ENCODE peak calls at places on chromosomes 2 and 18, in five cellular contexts. E is SHP77, T is NCI-H1105, Y is NCI-H345, Z is smooth muscle cell of the brain vasculature. C is an unnamed sample.

GRCh38 chr2:160257742-160258577 is 57.9 kb upstream of the ITGB6 start:
- DNase-seq in E (no peak), T (no peak), Y (no peak), Z (no peak), C (no peak)

GRCh38 chr2:20191714-20192569 is 33.0 kb downstream of the SDC1 start:
- DNase-seq in E (no peak), T (no peak), Y (no peak), Z (no peak), C (no peak)

GRCh38 chr2:235416816-235417499 is 76.9 kb upstream of the AGAP1 start:
- DNase-seq in E (no peak), T (no peak), Y (no peak), Z (peak; percentile 20), C (peak; percentile 15)

GRCh38 chr2:149219853-149220252 is 110.5 kb upstream of the LYPD6 start:
- DNase-seq in E (no peak), T (no peak), Y (peak; percentile 31), Z (no peak), C (no peak)

GRCh38 chr2:63786506-63786905 is 55.2 kb upstream of the UGP2 start:
- DNase-seq in E (no peak), T (no peak), Y (no peak), Z (no peak), C (no peak)

GRCh38 chr18:7158201-7158600 is 40.6 kb upstream of the LAMA1 start:
- DNase-seq in E (no peak), T (no peak), Y (no peak), Z (no peak), C (no peak)

GRCh38 chr18:36514778-36515177 is 217.3 kb downstream of the FHOD3 start:
- DNase-seq in E (no peak), T (no peak), Y (no peak), Z (no peak), C (peak; percentile 7)

GRCh38 chr2:205198130-205198505 is 484.2 kb upstream of the NRP2 start:
- DNase-seq in E (no peak), T (peak; percentile 6), Y (no peak), Z (no peak), C (peak; percentile 89)

GRCh38 chr2:48423376-48423775 is 106.6 kb upstream of the STON1 start:
- DNase-seq in E (no peak), T (no peak), Y (no peak), Z (no peak), C (no peak)

GRCh38 chr18:28458751-28459150 is 281.8 kb upstream of the CDH2 start:
- DNase-seq in E (no peak), T (no peak), Y (no peak), Z (no peak), C (no peak)

GRCh38 chr2:170660406-170660805 is 54.7 kb upstream of the SP5 start:
- DNase-seq in E (peak; percentile 8), T (peak; percentile 58), Y (no peak), Z (peak; percentile 6), C (no peak)

GRCh38 chr2:127649100-127649611 is 3.2 kb downstream of the GPR17 start:
- DNase-seq in E (no peak), T (no peak), Y (peak; percentile 72), Z (no peak), C (peak; percentile 52)

GRCh38 chr2:10254373-10255188 is 48.1 kb upstream of the HPCAL1 start:
- DNase-seq in E (peak; percentile 93), T (no peak), Y (peak; percentile 65), Z (no peak), C (no peak)

GRCh38 chr2:237904806-237905599 is 45.6 kb downstream of the RAMP1 start:
- DNase-seq in E (no peak), T (no peak), Y (no peak), Z (no peak), C (no peak)

GRCh38 chr2:120982598-120982997 is 246.9 kb downstream of the GLI2 start:
- DNase-seq in E (no peak), T (no peak), Y (no peak), Z (no peak), C (no peak)

GRCh38 chr18:74905245-74905644 is 303.7 kb downstream of the PTGR3 start:
- DNase-seq in E (peak; percentile 92), T (no peak), Y (peak; percentile 69), Z (no peak), C (no peak)

C was measured in A673.